ENCODE peak calls at places on chromosome X, in five cellular contexts. E is A549, T is IMR-90, G is K562, B is GM12878. I is an unnamed sample.

GRCh38 chrX:25002658-25003015 is 13.1 kb downstream of the ARX start:
- DNase-seq in E (no peak), T (no peak), G (no peak), B (no peak), I (no peak)

GRCh38 chrX:93673869-93674271 is at the start of gene FAM133A:
- DNase-seq in G (no peak), B (no peak), T (peak; percentile 4), E (peak; percentile 10), I (no peak)

GRCh38 chrX:122154019-122154418 is 1030.1 kb upstream of the GRIA3 start:
- DNase-seq in G (no peak), T (no peak), B (no peak), E (no peak), I (no peak)

GRCh38 chrX:107542500-107542899 is 85.8 kb upstream of the PRPS1 start:
- DNase-seq in B (no peak), T (peak; percentile 34), G (peak; percentile 3), E (peak; percentile 18), I (no peak)

GRCh38 chrX:85114776-85115175 is 111.1 kb downstream of the APOOL start:
- DNase-seq in T (no peak), B (no peak), G (no peak), E (no peak), I (no peak)

GRCh38 chrX:136468391-136469103 is 19.2 kb upstream of the BRS3 start:
- DNase-seq in E (no peak), B (no peak), G (no peak), T (no peak), I (no peak)

GRCh38 chrX:8820910-8821527 is 19.8 kb upstream of the FAM9A start:
- DNase-seq in E (peak; percentile 64), T (peak; percentile 6), G (no peak), B (no peak), I (peak; percentile 49)

GRCh38 chrX:77910108-77910840 is at the start of gene ATP7A:
- DNase-seq in B (peak; percentile 69), G (peak; percentile 93), T (peak; percentile 88), E (peak; percentile 92), I (peak; percentile 60)

GRCh38 chrX:12700745-12701144 is 90.5 kb upstream of the PRPS2 start:
- DNase-seq in G (peak; percentile 12), E (no peak), T (no peak), B (no peak), I (no peak)

GRCh38 chrX:115650916-115651315 is 89.9 kb downstream of the PLS3 start:
- DNase-seq in G (peak; percentile 47), T (peak; percentile 47), B (peak; percentile 17), E (peak; percentile 51), I (peak; percentile 50)

GRCh38 chrX:129717902-129718301 is 20.9 kb upstream of the XPNPEP2 start:
- DNase-seq in B (no peak), G (no peak), T (peak; percentile 78), E (peak; percentile 7), I (no peak)

GRCh38 chrX:83771664-83772063 is 89.3 kb upstream of the CYLC1 start:
- DNase-seq in E (no peak), T (no peak), G (no peak), B (no peak), I (no peak)

GRCh38 chrX:136259543-136259942 is 8.3 kb upstream of the MAP7D3 start:
- DNase-seq in T (peak; percentile 68), E (no peak), B (no peak), G (no peak), I (no peak)

GRCh38 chrX:9133426-9133825 is 99.5 kb upstream of the FAM9B start:
- DNase-seq in G (no peak), B (no peak), E (no peak), T (peak; percentile 64), I (no peak)

GRCh38 chrX:9858080-9858479 is 71.9 kb downstream of the SHROOM2 start:
- DNase-seq in B (no peak), G (no peak), E (no peak), T (no peak), I (no peak)

DNA sequence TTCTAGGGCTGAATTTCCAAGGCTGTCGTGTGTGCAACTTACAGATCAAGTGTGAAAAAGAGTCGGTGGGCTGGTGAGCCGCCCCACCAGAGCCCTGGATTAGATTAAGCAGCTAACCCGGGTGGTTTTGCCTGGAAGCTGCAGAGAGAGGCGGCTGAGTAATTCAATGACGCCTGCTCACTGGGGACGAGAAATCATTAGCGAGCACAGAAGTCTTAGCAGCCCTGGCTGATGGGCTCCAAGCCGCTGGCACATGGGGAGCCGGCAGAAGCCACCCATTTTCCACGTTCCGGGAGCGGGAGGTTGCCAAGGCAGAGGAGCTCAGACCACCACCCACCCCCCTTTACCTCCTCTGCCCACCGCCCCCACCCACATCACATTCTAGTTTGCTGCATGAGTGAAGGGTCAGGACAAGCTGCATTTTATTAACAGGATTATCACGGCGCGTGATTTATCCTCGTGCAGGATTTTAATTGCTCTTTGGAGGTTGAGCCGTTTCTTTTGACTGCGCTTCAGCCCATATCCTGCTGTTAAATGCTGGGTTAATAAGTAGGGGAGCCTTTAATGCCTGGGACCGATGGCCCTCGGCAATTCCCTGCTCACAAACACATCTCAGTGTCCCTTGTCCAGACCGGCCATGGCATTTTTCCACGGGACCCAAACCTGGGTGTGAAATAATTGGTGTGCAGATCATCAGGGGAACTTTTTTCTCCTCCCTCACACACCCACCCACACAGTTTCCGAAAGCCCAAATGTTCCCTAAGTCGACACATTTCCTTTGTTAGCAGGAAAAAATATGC is 19.1 kb downstream of the BCOR start:
- DNase-seq in E (no peak), G (no peak), B (no peak), T (no peak), I (no peak)
- TF ChIP-seq RFX5 in E (no peak), G (no peak), B (no peak), T (no peak), I (no peak)

GRCh38 chrX:120310861-120311631 is at the start of gene TMEM255A:
- DNase-seq in E (peak; percentile 15), G (no peak), T (no peak), B (no peak), I (no peak)
- TF ChIP-seq RFX5 in E (no peak), G (no peak), T (no peak), B (no peak), I (no peak)

DNA sequence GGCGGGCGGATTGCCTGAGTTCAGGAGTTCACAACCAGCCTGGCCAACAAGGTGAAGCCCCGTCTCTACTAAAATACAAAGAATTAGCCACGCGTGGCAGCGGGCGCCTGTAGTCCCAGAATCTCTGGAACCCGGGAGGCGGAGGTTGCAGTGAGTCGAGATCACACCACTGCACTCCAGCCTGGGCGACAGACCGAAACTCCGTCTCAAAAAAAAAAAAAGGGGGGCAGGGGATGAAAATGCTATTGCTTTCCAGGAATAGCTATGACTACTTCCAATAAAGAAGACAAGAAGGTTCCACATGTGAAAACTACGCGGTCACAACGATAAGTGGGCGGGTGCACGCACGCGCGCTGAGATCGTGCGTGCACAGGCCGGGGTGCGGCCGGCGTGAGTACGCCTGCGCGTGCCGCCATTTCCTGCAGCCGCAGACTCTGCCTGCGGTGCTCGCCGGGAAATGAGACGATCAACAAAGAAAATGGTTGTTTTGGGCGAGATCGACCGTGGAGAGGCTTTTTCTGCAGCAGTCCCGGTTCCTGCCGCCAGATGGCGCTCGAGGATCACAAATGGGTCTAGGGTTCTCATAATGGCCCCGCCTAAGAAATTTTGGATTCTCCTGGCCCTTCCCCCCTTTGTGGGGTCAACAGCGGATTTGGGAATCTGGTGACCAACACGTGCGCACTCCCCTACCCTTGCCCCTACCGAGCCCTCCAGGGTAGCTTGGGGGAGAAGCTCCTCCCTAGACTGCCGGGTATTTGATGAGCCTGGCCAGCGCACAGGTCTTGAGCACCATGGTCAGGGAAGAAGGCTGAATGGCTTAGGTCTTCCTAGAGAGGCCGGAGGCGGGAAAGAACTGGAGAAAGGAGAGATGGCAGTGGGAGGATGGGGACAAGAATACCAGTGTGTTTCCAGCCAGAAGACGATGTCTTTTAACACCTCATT is 35.1 kb downstream of the PNMA5 start:
- DNase-seq in B (peak; percentile 55), G (peak; percentile 93), E (peak; percentile 92), T (peak; percentile 85), I (peak; percentile 95)
- TF ChIP-seq RFX5 in B (no peak), G (no peak), E (no peak), T (no peak), I (no peak)

DNA sequence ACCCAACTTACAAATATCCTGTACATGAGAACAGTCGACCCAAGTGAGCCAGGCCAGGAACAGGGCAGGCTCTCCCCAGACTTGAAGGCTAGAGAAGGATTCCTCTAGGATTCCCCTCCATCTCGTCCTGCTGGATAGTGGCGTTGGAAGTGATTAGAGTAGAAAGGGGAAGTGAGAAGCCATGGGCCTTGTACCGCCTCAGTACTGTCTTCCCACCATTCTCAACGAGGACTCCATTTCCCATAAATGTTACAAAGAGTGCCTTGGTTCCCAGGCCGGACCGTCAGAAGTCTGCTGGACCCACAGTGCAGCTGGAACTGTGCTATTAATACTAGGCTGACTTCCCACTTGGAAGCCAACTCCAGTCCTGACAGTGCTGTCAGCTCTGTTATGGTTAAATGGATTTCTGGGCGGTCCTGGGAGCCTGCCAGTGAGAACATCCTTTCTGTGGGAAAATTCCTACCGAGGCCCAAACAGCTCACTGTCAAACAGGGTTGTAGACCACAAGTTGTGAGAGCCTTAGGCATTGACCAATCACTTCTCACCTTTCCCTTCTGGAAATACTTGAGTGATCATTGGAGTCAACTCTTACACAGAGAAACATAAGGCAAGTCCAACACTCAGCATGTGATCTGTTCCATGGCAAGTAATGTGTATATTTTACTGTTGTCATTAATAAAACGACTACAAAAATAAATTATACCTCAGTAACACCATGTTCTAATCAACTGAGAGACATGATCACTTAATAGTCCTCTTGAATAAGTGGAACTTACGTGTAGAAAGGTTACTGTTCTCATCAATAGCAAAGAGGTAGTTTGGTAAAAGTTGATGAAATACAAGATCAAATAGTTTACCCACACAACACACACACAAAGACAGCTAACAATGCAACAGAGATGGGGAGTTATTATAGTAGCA is 58.4 kb downstream of the AMELX start:
- DNase-seq in T (peak; percentile 84), E (no peak), B (no peak), G (no peak), I (no peak)
- TF ChIP-seq RFX5 in T (no peak), E (no peak), B (no peak), G (no peak), I (no peak)

GRCh38 chrX:17549005-17549685 is 174.1 kb downstream of the NHS start:
- DNase-seq in T (no peak), E (no peak), G (no peak), B (no peak), I (no peak)

GRCh38 chrX:17546356-17546755 is 171.4 kb downstream of the NHS start:
- DNase-seq in T (no peak), E (no peak), G (no peak), B (no peak), I (no peak)

GRCh38 chrX:17544831-17545230 is 169.8 kb downstream of the NHS start:
- DNase-seq in B (no peak), T (no peak), E (no peak), G (no peak), I (no peak)

GRCh38 chrX:17550011-17550410 is 175.0 kb downstream of the NHS start:
- DNase-seq in G (no peak), T (no peak), E (no peak), B (no peak), I (no peak)

GRCh38 chrX:17547658-17548057 is 172.7 kb downstream of the NHS start:
- DNase-seq in E (peak; percentile 80), B (peak; percentile 56), T (peak; percentile 91), G (peak; percentile 34), I (no peak)
- TF ChIP-seq RFX5 in E (no peak), B (no peak), T (no peak), G (no peak), I (no peak)

GRCh38 chrX:40544343-40545250 is 36.2 kb upstream of the ATP6AP2 start:
- DNase-seq in E (peak; percentile 21), B (no peak), G (peak; percentile 87), T (peak; percentile 25), I (no peak)
- TF ChIP-seq RFX5 in E (no peak), B (no peak), G (no peak), T (no peak), I (no peak)

I was measured in H1.